ENCODE peak calls at places on chromosomes 16 and 17, in seven cellular contexts. C, O, A, M, W, Q and V are unnamed samples.

GRCh38 chr17:83064732-83065659 is 14.4 kb upstream of the METRNL start:
- DNase-seq in A (peak), Q (peak), O (peak), W (no peak), C (no peak), M (no peak), V (no peak)

GRCh38 chr17:28384281-28385036 is 13.0 kb downstream of the SARM1 start:
- DNase-seq in Q (peak), W (no peak), C (no peak), O (no peak), A (peak), M (peak), V (no peak)

GRCh38 chr17:74750327-74751069 is 2.1 kb downstream of the NHERF1 start:
- DNase-seq in O (no peak), Q (no peak), C (no peak), M (no peak), A (no peak), W (no peak), V (no peak)

GRCh38 chr17:80709090-80709695 is 164.6 kb downstream of the RPTOR start:
- DNase-seq in C (no peak), A (no peak), Q (no peak), W (no peak), O (no peak), M (no peak), V (no peak)

GRCh38 chr16:53415504-53415903 is 18.8 kb upstream of the RBL2 start:
- DNase-seq in M (no peak), Q (peak), A (no peak), O (no peak), C (no peak), W (no peak), V (no peak)

GRCh38 chr16:3150346-3151218 is 15.8 kb downstream of the ZNF213 start:
- DNase-seq in O (peak), C (peak), M (peak), W (peak), A (peak), Q (peak), V (peak)

GRCh38 chr16:85371948-85372347 is 241.2 kb upstream of the GSE1 start:
- DNase-seq in C (no peak), W (no peak), O (no peak), A (no peak), Q (no peak), M (no peak), V (no peak)

GRCh38 chr16:10862432-10862831 is 14.6 kb upstream of the CIITA start:
- DNase-seq in M (no peak), W (peak), O (no peak), A (no peak), Q (no peak), C (peak), V (peak)

GRCh38 chr17:41082565-41083136 is 1.3 kb upstream of the KRTAP4-7 start:
- DNase-seq in W (no peak), Q (no peak), M (no peak), A (no peak), C (no peak), O (no peak), V (no peak)

GRCh38 chr17:10088444-10088843 is 110.0 kb downstream of the GAS7 start:
- DNase-seq in W (no peak), A (no peak), C (no peak), O (no peak), M (no peak), Q (no peak), V (no peak)

GRCh38 chr16:1580256-1580655 is 31.6 kb downstream of the IFT140 start:
- DNase-seq in C (no peak), M (no peak), A (no peak), O (no peak), W (no peak), Q (no peak), V (no peak)

GRCh38 chr17:58308173-58308984 is 20.2 kb downstream of the TSPOAP1 start:
- DNase-seq in Q (peak), A (no peak), O (peak), C (no peak), M (no peak), W (no peak), V (no peak)

GRCh38 chr17:40112191-40112590 is 9.6 kb upstream of the MSL1 start:
- DNase-seq in W (no peak), C (no peak), A (no peak), M (no peak), O (no peak), Q (no peak), V (no peak)

GRCh38 chr16:50425648-50426047 is 56.9 kb upstream of the BRD7 start:
- DNase-seq in W (no peak), Q (no peak), A (no peak), O (no peak), M (no peak), C (no peak), V (no peak)

GRCh38 chr17:81991684-81992513 is 14.5 kb downstream of the ASPSCR1 start:
- DNase-seq in W (peak), O (no peak), M (no peak), C (no peak), A (no peak), Q (peak), V (no peak)

GRCh38 chr17:80504671-80505413 is 28.4 kb upstream of the NPTX1 start:
- DNase-seq in Q (no peak), O (no peak), C (no peak), W (peak), A (no peak), M (no peak), V (no peak)

GRCh38 chr16:3274490-3274889 is 8.8 kb upstream of the ZNF263 start:
- DNase-seq in Q (no peak), A (no peak), M (no peak), W (no peak), O (no peak), C (no peak), V (no peak)

GRCh38 chr17:67375054-67375427 is 2.0 kb upstream of the PITPNC1 start:
- DNase-seq in A (no peak), Q (no peak), O (no peak), C (no peak), W (no peak), M (no peak), V (no peak)

GRCh38 chr17:45114117-45114932 is 18.0 kb downstream of the PLCD3 start:
- DNase-seq in O (no peak), A (no peak), M (no peak), Q (peak), C (no peak), W (no peak), V (no peak)

GRCh38 chr17:35981908-35982330 is 622 bp upstream of the CCL16 start:
- DNase-seq in Q (peak), W (no peak), M (no peak), O (no peak), C (no peak), A (no peak), V (no peak)

GRCh38 chr17:82582208-82582607 is 62.7 kb downstream of the FOXK2 start:
- DNase-seq in C (no peak), O (no peak), A (no peak), Q (no peak), W (no peak), M (no peak), V (no peak)

GRCh38 chr16:4101421-4102275 is 14.6 kb downstream of the ADCY9 start:
- DNase-seq in A (no peak), Q (no peak), W (no peak), O (no peak), M (no peak), C (no peak), V (no peak)

GRCh38 chr17:51056813-51057510 is 63.7 kb downstream of the SPAG9 start:
- DNase-seq in W (peak), C (peak), Q (peak), A (peak), M (no peak), O (no peak), V (peak)

GRCh38 chr16:80719573-80719972 is 84.8 kb downstream of the CDYL2 start:
- DNase-seq in W (no peak), O (no peak), A (peak), M (no peak), C (no peak), Q (no peak), V (no peak)

GRCh38 chr16:53754938-53755910 is 51.3 kb downstream of the FTO start:
- DNase-seq in M (no peak), A (no peak), O (no peak), C (no peak), W (peak), Q (no peak), V (no peak)

GRCh38 chr17:62712011-62712615 is 84.6 kb downstream of the MRC2 start:
- DNase-seq in C (no peak), M (no peak), W (no peak), O (no peak), A (no peak), Q (peak), V (no peak)

GRCh38 chr16:5382484-5382883 is 284.9 kb upstream of the EEF2KMT start:
- DNase-seq in M (no peak), W (no peak), A (no peak), Q (no peak), O (no peak), C (no peak), V (no peak)

GRCh38 chr17:70794757-70795156 is 625.4 kb downstream of the KCNJ2 start:
- DNase-seq in A (no peak), O (no peak), Q (no peak), M (no peak), W (no peak), C (no peak), V (no peak)

GRCh38 chr16:719815-720506 is 985 bp upstream of the ANTKMT start:
- DNase-seq in W (no peak), O (no peak), M (no peak), Q (peak), A (no peak), C (no peak), V (no peak)

GRCh38 chr16:24645739-24646645 is 83.5 kb upstream of the TNRC6A start:
- DNase-seq in A (no peak), O (no peak), M (no peak), C (no peak), Q (no peak), W (peak), V (no peak)

GRCh38 chr16:89922884-89923639 is at the start of gene TUBB3:
- DNase-seq in M (no peak), O (peak), W (peak), Q (peak), A (no peak), C (peak), V (no peak)

GRCh38 chr17:67515490-67516088 is 138.5 kb downstream of the PITPNC1 start:
- DNase-seq in O (no peak), C (no peak), Q (peak), W (no peak), A (no peak), M (no peak), V (no peak)

GRCh38 chr16:31219154-31219741 is 2.3 kb upstream of the PYDC1 start:
- DNase-seq in W (no peak), O (no peak), M (no peak), C (no peak), A (no peak), Q (no peak), V (no peak)

GRCh38 chr16:27430512-27430911 is 28.5 kb downstream of the IL21R start:
- DNase-seq in C (no peak), W (no peak), M (no peak), A (no peak), O (no peak), Q (no peak), V (no peak)